ENCODE peak calls at places on chromosomes 12 and 14, in seven cellular contexts. W is HepG2; K is foreskin keratinocyte; T is lower lobe of right lung; M is activated CD8-positive, alpha-beta T cell treated with anti-CD3 and anti-CD28 coated beads for 36 hours; E is sciatic nerve; X is CD4-positive, CD25-positive, alpha-beta regulatory T cell. L is an unnamed sample.

GRCh38 chr12:31578632-31579031 is 12.3 kb downstream of the DENND5B start:
- ATAC-seq in K (no peak), M (no peak), E (no peak), X (no peak), W (peak), T (no peak), L (peak)

GRCh38 chr12:64252708-64253107 is 30.6 kb upstream of the KICS2 start:
- ATAC-seq in W (no peak), E (peak), K (no peak), T (peak), M (no peak), X (no peak), L (no peak)

GRCh38 chr12:123690191-123690840 is 19.4 kb downstream of the TCTN2 start:
- ATAC-seq in K (peak), T (no peak), W (no peak), X (no peak), E (no peak), M (no peak), L (no peak)

GRCh38 chr12:24109381-24110039 is 160.0 kb upstream of the SOX5 start:
- ATAC-seq in E (no peak), X (no peak), T (no peak), M (no peak), W (no peak), K (peak), L (peak)

GRCh38 chr12:5123921-5124320 is 80.2 kb downstream of the KCNA5 start:
- ATAC-seq in W (no peak), K (peak), M (no peak), E (no peak), T (no peak), X (no peak), L (peak)

GRCh38 chr12:102356690-102357089 is 123.7 kb downstream of the IGF1 start:
- ATAC-seq in M (no peak), T (no peak), W (no peak), X (no peak), K (no peak), E (no peak), L (no peak)

GRCh38 chr12:93184664-93185368 is 192.9 kb upstream of the NUDT4 start:
- ATAC-seq in X (no peak), T (no peak), M (no peak), K (no peak), E (peak), W (no peak), L (peak)

GRCh38 chr14:74519316-74520074 is 25.9 kb downstream of the ISCA2 start:
- ATAC-seq in T (no peak), K (no peak), M (no peak), X (no peak), W (no peak), E (no peak), L (no peak)

GRCh38 chr12:63362166-63362565 is 211.2 kb upstream of the AVPR1A start:
- ATAC-seq in T (no peak), K (no peak), W (no peak), E (no peak), X (no peak), M (no peak), L (no peak)

GRCh38 chr14:68580096-68580640 is 212.7 kb downstream of the ZFP36L1 start:
- ATAC-seq in K (no peak), M (no peak), T (no peak), X (no peak), E (peak), W (no peak), L (no peak)

GRCh38 chr14:61876362-61877049 is 114.3 kb downstream of the SNAPC1 start:
- ATAC-seq in T (no peak), M (no peak), K (no peak), W (no peak), X (no peak), E (no peak), L (no peak)